ENCODE peak calls at places on chromosomes 4 and X, in nine cellular contexts. H, P, M, V, U, J, A, O and S are unnamed samples.

GRCh38 chrX:151958101-151958500 is 16.4 kb downstream of the GABRE start:
- DNase-seq in H (no peak), P (no peak), M (no peak), V (no peak), U (no peak), J (no peak), A (no peak), O (no peak), S (no peak)

GRCh38 chrX:63784902-63785692 is at the start of gene ARHGEF9:
- DNase-seq in H (no peak), P (peak; percentile 28), M (no peak), V (peak; percentile 34), U (no peak), J (no peak), A (no peak), O (peak; percentile 31), S (peak; percentile 37)

GRCh38 chr4:186723207-186724047 is at the start of gene FAT1:
- DNase-seq in H (peak; percentile 50), P (no peak), M (peak; percentile 25), V (peak; percentile 66), U (no peak), J (no peak), A (no peak), O (peak; percentile 66), S (peak; percentile 69)

GRCh38 chr4:113064244-113064643 is 14.8 kb downstream of the ANK2 start:
- DNase-seq in H (no peak), P (no peak), M (no peak), V (no peak), U (no peak), J (no peak), A (no peak), O (no peak), S (no peak)

GRCh38 chrX:151370906-151371305 is 26.1 kb upstream of the VMA21 start:
- DNase-seq in H (peak; percentile 50), P (no peak), M (no peak), V (peak; percentile 26), U (no peak), J (no peak), A (no peak), O (no peak), S (peak; percentile 16)

GRCh38 chr4:94588900-94589693 is 137.4 kb downstream of the PDLIM5 start:
- DNase-seq in H (no peak), P (no peak), M (no peak), V (no peak), U (no peak), J (no peak), A (no peak), O (no peak), S (no peak)

GRCh38 chr4:184937745-184938144 is 80.5 kb upstream of the HELT start:
- DNase-seq in H (no peak), P (no peak), M (no peak), V (no peak), U (no peak), J (no peak), A (no peak), O (peak; percentile 20), S (no peak)

GRCh38 chr4:34108456-34108855 is 2135.9 kb downstream of the ARAP2 start:
- DNase-seq in H (no peak), P (no peak), M (peak; percentile 8), V (no peak), U (no peak), J (no peak), A (no peak), O (no peak), S (no peak)

GRCh38 chr4:157984285-157984911 is 188.4 kb downstream of the GASK1B start:
- DNase-seq in H (no peak), P (no peak), M (no peak), V (no peak), U (no peak), J (no peak), A (peak; percentile 48), O (no peak), S (no peak)

GRCh38 chr4:110900206-110900769 is 277.4 kb upstream of the PITX2 start:
- DNase-seq in H (no peak), P (no peak), M (no peak), V (no peak), U (no peak), J (peak; percentile 6), A (no peak), O (no peak), S (no peak)

GRCh38 chr4:186554890-186555827 is at the start of gene MTNR1A:
- DNase-seq in H (peak; percentile 55), P (no peak), M (no peak), V (peak; percentile 31), U (no peak), J (no peak), A (no peak), O (peak; percentile 52), S (peak; percentile 51)

GRCh38 chrX:9855536-9856320 is 69.5 kb downstream of the SHROOM2 start:
- DNase-seq in H (no peak), P (no peak), M (peak; percentile 14), V (no peak), U (no peak), J (no peak), A (no peak), O (no peak), S (no peak)

GRCh38 chrX:136395271-136395670 is 92.5 kb upstream of the BRS3 start:
- DNase-seq in H (no peak), P (no peak), M (no peak), V (no peak), U (no peak), J (no peak), A (peak; percentile 76), O (no peak), S (no peak)

GRCh38 chr4:81452452-81453011 is 19.2 kb downstream of the RASGEF1B start:
- DNase-seq in H (no peak), P (no peak), M (no peak), V (no peak), U (no peak), J (no peak), A (peak; percentile 80), O (no peak), S (no peak)

GRCh38 chr4:67071641-67072040 is 473.7 kb downstream of the CENPC start:
- DNase-seq in H (no peak), P (no peak), M (no peak), V (no peak), U (no peak), J (no peak), A (no peak), O (no peak), S (no peak)

GRCh38 chrX:131802836-131803626 is 220.1 kb upstream of the STK26 start:
- DNase-seq in H (peak; percentile 74), P (no peak), M (peak; percentile 28), V (no peak), U (no peak), J (no peak), A (no peak), O (peak; percentile 73), S (peak; percentile 29)

GRCh38 chrX:54540289-54540688 is 10.3 kb downstream of the GNL3L start:
- DNase-seq in H (no peak), P (no peak), M (no peak), V (no peak), U (no peak), J (no peak), A (no peak), O (no peak), S (no peak)

GRCh38 chr4:69321153-69321729 is 41.0 kb downstream of the UGT2B28 start:
- DNase-seq in H (no peak), P (no peak), M (no peak), V (no peak), U (no peak), J (no peak), A (peak; percentile 46), O (no peak), S (no peak)

GRCh38 chrX:23503835-23504539 is 163.3 kb upstream of the PRDX4 start:
- DNase-seq in H (no peak), P (no peak), M (peak; percentile 92), V (no peak), U (peak; percentile 26), J (peak; percentile 52), A (peak; percentile 88), O (peak; percentile 76), S (no peak)

GRCh38 chr4:154622598-154622997 is 10.1 kb upstream of the FGG start:
- DNase-seq in H (peak; percentile 54), P (peak; percentile 70), M (peak; percentile 63), V (no peak), U (no peak), J (no peak), A (peak; percentile 51), O (peak; percentile 24), S (peak; percentile 7)

GRCh38 chr4:189664693-189665250 is 275.9 kb upstream of the FRG1 start:
- DNase-seq in H (no peak), P (no peak), M (no peak), V (no peak), U (no peak), J (no peak), A (no peak), O (no peak), S (no peak)

GRCh38 chrX:120795301-120795700 is 80.4 kb downstream of the CT47B1 start:
- DNase-seq in H (no peak), P (no peak), M (no peak), V (no peak), U (no peak), J (no peak), A (no peak), O (no peak), S (no peak)

GRCh38 chr4:147801820-147802219 is 69.9 kb downstream of the ARHGAP10 start:
- DNase-seq in H (peak; percentile 31), P (no peak), M (no peak), V (no peak), U (no peak), J (no peak), A (no peak), O (no peak), S (no peak)

GRCh38 chr4:73311428-73311827 is 52.8 kb upstream of the ANKRD17 start:
- DNase-seq in H (peak; percentile 6), P (peak; percentile 62), M (peak; percentile 33), V (no peak), U (no peak), J (no peak), A (peak; percentile 54), O (no peak), S (peak; percentile 12)

GRCh38 chr4:37891221-37892159 is 606 bp downstream of the TBC1D1 start:
- DNase-seq in H (peak; percentile 30), P (peak; percentile 33), M (no peak), V (no peak), U (peak; percentile 14), J (no peak), A (no peak), O (peak; percentile 45), S (no peak)

GRCh38 chr4:7908668-7909067 is 31.0 kb downstream of the AFAP1 start:
- DNase-seq in H (no peak), P (no peak), M (no peak), V (no peak), U (no peak), J (no peak), A (no peak), O (no peak), S (no peak)

GRCh38 chrX:2732076-2732475 is 19.8 kb upstream of the XG start:
- DNase-seq in H (no peak), P (no peak), M (no peak), V (no peak), U (no peak), J (no peak), A (no peak), O (no peak), S (no peak)

GRCh38 chr4:174946246-174946645 is 28.1 kb downstream of the ADAM29 start:
- DNase-seq in H (no peak), P (no peak), M (no peak), V (no peak), U (no peak), J (no peak), A (no peak), O (no peak), S (no peak)

GRCh38 chrX:47991263-47992092 is 12.3 kb downstream of the ZNF182 start:
- DNase-seq in H (no peak), P (no peak), M (peak; percentile 5), V (no peak), U (no peak), J (peak; percentile 49), A (peak; percentile 83), O (no peak), S (no peak)

GRCh38 chr4:27514711-27515110 is 654.1 kb downstream of the STIM2 start:
- DNase-seq in H (no peak), P (no peak), M (no peak), V (no peak), U (no peak), J (no peak), A (no peak), O (no peak), S (no peak)

GRCh38 chr4:65623509-65623908 is 46.8 kb downstream of the EPHA5 start:
- DNase-seq in H (no peak), P (no peak), M (peak; percentile 53), V (no peak), U (no peak), J (no peak), A (peak; percentile 79), O (no peak), S (no peak)